ENCODE peak calls at places on chromosome 16, in five cellular contexts. V is midbrain; F is activated naive CD4-positive, alpha-beta T cell treated with anti-CD3 and anti-CD28 coated beads, Interleukin-2, amount 50 U/mL, for 72 hours; G is ELR; O is fibroblast of villous mesenchyme. Q is an unnamed sample.
A peak's percentile ranks its signal among the peaks of the same experiment; 100 is the strongest.

GRCh38 chr16:1475552-1476114 is 805 bp upstream of the CLCN7 start:
- DNase-seq in V (no peak), F (no peak), G (no peak), O (no peak), Q (no peak)

GRCh38 chr16:51531271-51531670 is 380.2 kb upstream of the SALL1 start:
- DNase-seq in V (no peak), F (no peak), G (no peak), O (no peak), Q (no peak)

GRCh38 chr16:3550851-3551847 is 26.1 kb downstream of the NLRC3 start:
- DNase-seq in V (no peak), F (no peak), G (no peak), O (no peak), Q (no peak)

GRCh38 chr16:26531290-26531730 is 535.4 kb upstream of the C16orf82 start:
- DNase-seq in V (no peak), F (no peak), G (no peak), O (no peak), Q (no peak)

GRCh38 chr16:50719401-50720337 is 22.2 kb upstream of the CYLD start:
- DNase-seq in V (no peak), F (no peak), G (no peak), O (no peak), Q (no peak)

GRCh38 chr16:20610892-20611349 is 34.8 kb upstream of the ACSM2B start:
- DNase-seq in V (no peak), F (no peak), G (no peak), O (no peak), Q (no peak)

GRCh38 chr16:71467810-71468209 is 5.8 kb upstream of the ZNF23 start:
- DNase-seq in V (no peak), F (no peak), G (peak; percentile 48), O (peak; percentile 36), Q (no peak)

GRCh38 chr16:71440669-71441347 is 1.0 kb downstream of the TLE7 start:
- DNase-seq in V (no peak), F (no peak), G (peak; percentile 27), O (no peak), Q (no peak)

GRCh38 chr16:56795011-56795410 is 65.1 kb downstream of the NUP93 start:
- DNase-seq in V (no peak), F (no peak), G (no peak), O (no peak), Q (no peak)

GRCh38 chr16:2530629-2531318 is 434 bp downstream of the CEMP1 start:
- DNase-seq in V (no peak), F (no peak), G (no peak), O (no peak), Q (no peak)

GRCh38 chr16:56347670-56348069 is 77.7 kb downstream of the AMFR start:
- DNase-seq in V (no peak), F (no peak), G (no peak), O (no peak), Q (no peak)

GRCh38 chr16:55856950-55857349 is 18.2 kb downstream of the CES5A start:
- DNase-seq in V (no peak), F (no peak), G (no peak), O (no peak), Q (no peak)

GRCh38 chr16:57664662-57665025 is 3.5 kb upstream of the ADGRG3 start:
- DNase-seq in V (no peak), F (no peak), G (no peak), O (no peak), Q (no peak)

GRCh38 chr16:82700541-82701240 is 73.9 kb downstream of the CDH13 start:
- DNase-seq in V (no peak), F (no peak), G (peak; percentile 74), O (peak; percentile 61), Q (no peak)

GRCh38 chr16:80080287-80080851 is 460.4 kb upstream of the DYNLRB2 start:
- DNase-seq in V (no peak), F (no peak), G (no peak), O (peak; percentile 20), Q (no peak)

GRCh38 chr16:67528870-67529638 is 425 bp downstream of the RIPOR1 start:
- DNase-seq in V (no peak), F (no peak), G (peak; percentile 70), O (peak; percentile 48), Q (no peak)

GRCh38 chr16:12532871-12533610 is 270.6 kb downstream of the CPPED1 start:
- DNase-seq in V (no peak), F (peak; percentile 66), G (no peak), O (no peak), Q (peak; percentile 20)

GRCh38 chr16:4936181-4936990 is 562 bp downstream of the PPL start:
- DNase-seq in V (no peak), F (no peak), G (no peak), O (no peak), Q (no peak)

GRCh38 chr16:87308826-87309225 is 8.4 kb downstream of the C16orf95 start:
- DNase-seq in V (no peak), F (no peak), G (no peak), O (no peak), Q (no peak)

GRCh38 chr16:31009894-31010293 is 544 bp downstream of the STX1B start:
- DNase-seq in V (no peak), F (no peak), G (peak; percentile 48), O (no peak), Q (no peak)

GRCh38 chr16:31200821-31201510 is 1.6 kb downstream of the PYCARD start:
- DNase-seq in V (no peak), F (no peak), G (peak; percentile 52), O (peak; percentile 26), Q (no peak)

GRCh38 chr16:15757630-15758251 is 99.1 kb downstream of the MYH11 start:
- DNase-seq in V (no peak), F (no peak), G (no peak), O (no peak), Q (no peak)

GRCh38 chr16:28513484-28514181 is 7.0 kb upstream of the IL27 start:
- DNase-seq in V (no peak), F (no peak), G (no peak), O (no peak), Q (no peak)

GRCh38 chr16:80058236-80058635 is 457.7 kb upstream of the MAF start:
- DNase-seq in V (no peak), F (no peak), G (no peak), O (peak; percentile 5), Q (no peak)

GRCh38 chr16:89920723-89921122 is 2.1 kb downstream of the MC1R start:
- DNase-seq in V (no peak), F (no peak), G (peak; percentile 66), O (peak; percentile 22), Q (no peak)

GRCh38 chr16:81708459-81709368 is 70.4 kb upstream of the PLCG2 start:
- DNase-seq in V (peak; percentile 25), F (no peak), G (no peak), O (no peak), Q (no peak)

GRCh38 chr16:16992986-16993783 is 477.6 kb downstream of the XYLT1 start:
- DNase-seq in V (no peak), F (no peak), G (no peak), O (no peak), Q (no peak)

GRCh38 chr16:88784074-88784855 is 755 bp downstream of the PIEZO1 start:
- DNase-seq in V (peak; percentile 24), F (no peak), G (peak; percentile 88), O (peak; percentile 88), Q (peak; percentile 46)

Q was measured in activated gamma-delta T cell.